ENCODE peak calls at places on chromosomes 5 and 9, in seven cellular contexts. One of them, this sample, is unnamed.

GRCh38 chr5:136094189-136094912 is 38.3 kb upstream of the SMAD5 start:
- DNase-seq in stimulated activated CD4-positive, alpha-beta T cell treated with anti-CD3 and anti-CD28 coated beads, TNF-alpha, amount 100 ng/mL, for 4 hours: no peak
- DNase-seq in left cardiac atrium: no peak
- DNase-seq in natural killer cell: no peak
- DNase-seq in upper lobe of right lung: no peak
- DNase-seq in BJ: no peak
- DNase-seq in GM20000: no peak
- DNase-seq in this sample: no peak

GRCh38 chr9:4030751-4031150 is 269.1 kb downstream of the GLIS3 start:
- DNase-seq in stimulated activated CD4-positive, alpha-beta T cell treated with anti-CD3 and anti-CD28 coated beads, TNF-alpha, amount 100 ng/mL, for 4 hours: no peak
- DNase-seq in left cardiac atrium: no peak
- DNase-seq in natural killer cell: no peak
- DNase-seq in upper lobe of right lung: no peak
- DNase-seq in BJ: no peak
- DNase-seq in GM20000: no peak
- DNase-seq in this sample: no peak

GRCh38 chr9:135616621-135617537 is 22.5 kb downstream of the GLT6D1 start:
- DNase-seq in stimulated activated CD4-positive, alpha-beta T cell treated with anti-CD3 and anti-CD28 coated beads, TNF-alpha, amount 100 ng/mL, for 4 hours: no peak
- DNase-seq in left cardiac atrium: no peak
- DNase-seq in natural killer cell: no peak
- DNase-seq in upper lobe of right lung: no peak
- DNase-seq in BJ: no peak
- DNase-seq in GM20000: no peak
- DNase-seq in this sample: no peak

GRCh38 chr9:110623462-110624025 is 44.0 kb upstream of the SVEP1 start:
- DNase-seq in stimulated activated CD4-positive, alpha-beta T cell treated with anti-CD3 and anti-CD28 coated beads, TNF-alpha, amount 100 ng/mL, for 4 hours: no peak
- DNase-seq in left cardiac atrium: no peak
- DNase-seq in natural killer cell: no peak
- DNase-seq in upper lobe of right lung: no peak
- DNase-seq in BJ: no peak
- DNase-seq in GM20000: peak; percentile 46
- DNase-seq in this sample: no peak

GRCh38 chr9:4024281-4024680 is 275.6 kb downstream of the GLIS3 start:
- DNase-seq in stimulated activated CD4-positive, alpha-beta T cell treated with anti-CD3 and anti-CD28 coated beads, TNF-alpha, amount 100 ng/mL, for 4 hours: no peak
- DNase-seq in left cardiac atrium: no peak
- DNase-seq in natural killer cell: no peak
- DNase-seq in upper lobe of right lung: no peak
- DNase-seq in BJ: no peak
- DNase-seq in GM20000: no peak
- DNase-seq in this sample: no peak

GRCh38 chr9:135906291-135907005 is 898 bp downstream of the CAMSAP1 start:
- DNase-seq in stimulated activated CD4-positive, alpha-beta T cell treated with anti-CD3 and anti-CD28 coated beads, TNF-alpha, amount 100 ng/mL, for 4 hours: no peak
- DNase-seq in left cardiac atrium: no peak
- DNase-seq in natural killer cell: no peak
- DNase-seq in upper lobe of right lung: peak; percentile 75
- DNase-seq in BJ: no peak
- DNase-seq in GM20000: no peak
- DNase-seq in this sample: no peak

GRCh38 chr5:149831492-149831891 is 101.4 kb downstream of the PPARGC1B start:
- DNase-seq in stimulated activated CD4-positive, alpha-beta T cell treated with anti-CD3 and anti-CD28 coated beads, TNF-alpha, amount 100 ng/mL, for 4 hours: no peak
- DNase-seq in left cardiac atrium: no peak
- DNase-seq in natural killer cell: no peak
- DNase-seq in upper lobe of right lung: no peak
- DNase-seq in BJ: no peak
- DNase-seq in GM20000: peak; percentile 81
- DNase-seq in this sample: no peak

GRCh38 chr9:72981433-72981832 is 28.6 kb upstream of the ALDH1A1 start:
- DNase-seq in stimulated activated CD4-positive, alpha-beta T cell treated with anti-CD3 and anti-CD28 coated beads, TNF-alpha, amount 100 ng/mL, for 4 hours: no peak
- DNase-seq in left cardiac atrium: no peak
- DNase-seq in natural killer cell: no peak
- DNase-seq in upper lobe of right lung: no peak
- DNase-seq in BJ: no peak
- DNase-seq in GM20000: no peak
- DNase-seq in this sample: no peak

GRCh38 chr5:150457112-150457511 is 7.6 kb upstream of the RPS14 start:
- DNase-seq in stimulated activated CD4-positive, alpha-beta T cell treated with anti-CD3 and anti-CD28 coated beads, TNF-alpha, amount 100 ng/mL, for 4 hours: no peak
- DNase-seq in left cardiac atrium: no peak
- DNase-seq in natural killer cell: no peak
- DNase-seq in upper lobe of right lung: no peak
- DNase-seq in BJ: no peak
- DNase-seq in GM20000: no peak
- DNase-seq in this sample: no peak

GRCh38 chr9:73009649-73010288 is 56.9 kb upstream of the ALDH1A1 start:
- DNase-seq in stimulated activated CD4-positive, alpha-beta T cell treated with anti-CD3 and anti-CD28 coated beads, TNF-alpha, amount 100 ng/mL, for 4 hours: no peak
- DNase-seq in left cardiac atrium: no peak
- DNase-seq in natural killer cell: no peak
- DNase-seq in upper lobe of right lung: no peak
- DNase-seq in BJ: no peak
- DNase-seq in GM20000: no peak
- DNase-seq in this sample: no peak

GRCh38 chr5:82287625-82288024 is 9.5 kb upstream of the RPS23 start:
- DNase-seq in stimulated activated CD4-positive, alpha-beta T cell treated with anti-CD3 and anti-CD28 coated beads, TNF-alpha, amount 100 ng/mL, for 4 hours: no peak
- DNase-seq in left cardiac atrium: no peak
- DNase-seq in natural killer cell: no peak
- DNase-seq in upper lobe of right lung: no peak
- DNase-seq in BJ: no peak
- DNase-seq in GM20000: no peak
- DNase-seq in this sample: no peak

This sample was measured in right cardiac atrium.